ENCODE peak calls at places on chromosome 3, in six cellular contexts. R is HepG2, S is H1, M is GM12891, J is K562, E is GM12878. P is an unnamed sample.

GRCh38 chr3:46664188-46664970 is 29.1 kb downstream of the ALS2CL start:
- DNase-seq in R (no peak), S (no peak), M (no peak), J (peak), E (no peak), P (no peak)

GRCh38 chr3:167978071-167978470 is 117.7 kb downstream of the GOLIM4 start:
- DNase-seq in R (no peak), S (no peak), M (no peak), J (peak), E (no peak), P (no peak)

GRCh38 chr3:160986060-160986459 is 119.1 kb downstream of the B3GALNT1 start:
- DNase-seq in R (no peak), S (no peak), M (no peak), J (no peak), E (no peak), P (no peak)

GRCh38 chr3:29072626-29073025 is 208.2 kb upstream of the RBMS3 start:
- DNase-seq in R (no peak), S (no peak), M (no peak), J (no peak), E (no peak), P (no peak)

GRCh38 chr3:65979152-65979551 is 59.6 kb downstream of the MAGI1 start:
- DNase-seq in R (no peak), S (no peak), M (no peak), J (no peak), E (no peak), P (no peak)

GRCh38 chr3:16279417-16279816 is 14.4 kb downstream of the OXNAD1 start:
- DNase-seq in R (no peak), S (no peak), M (no peak), J (no peak), E (no peak), P (no peak)

GRCh38 chr3:51813539-51813938 is 34.5 kb upstream of the IQCF6 start:
- DNase-seq in R (no peak), S (no peak), M (no peak), J (no peak), E (no peak), P (no peak)

GRCh38 chr3:186257866-186258265 is 104.2 kb downstream of the DGKG start:
- DNase-seq in R (no peak), S (no peak), M (no peak), J (no peak), E (no peak), P (no peak)

GRCh38 chr3:45084820-45085816 is 59.0 kb downstream of the CLEC3B start:
- DNase-seq in R (peak), S (no peak), M (no peak), J (no peak), E (no peak), P (no peak)

GRCh38 chr3:157115069-157116006 is 44.6 kb downstream of the CCNL1 start:
- DNase-seq in R (no peak), S (no peak), M (no peak), J (peak), E (no peak), P (no peak)

GRCh38 chr3:3129579-3129978 is 2.8 kb downstream of the TRNT1 start:
- DNase-seq in R (no peak), S (no peak), M (no peak), J (no peak), E (no peak), P (no peak)

GRCh38 chr3:13427662-13428603 is 7.8 kb upstream of the NUP210 start:
- DNase-seq in R (no peak), S (no peak), M (no peak), J (peak), E (no peak), P (no peak)

GRCh38 chr3:43699864-43700263 is 9.1 kb downstream of the ABHD5 start:
- DNase-seq in R (no peak), S (no peak), M (peak), J (no peak), E (no peak), P (peak)

GRCh38 chr3:16496008-16496407 is 17.5 kb downstream of the RFTN1 start:
- DNase-seq in R (no peak), S (no peak), M (no peak), J (no peak), E (no peak), P (no peak)

GRCh38 chr3:192861972-192862371 is 55.7 kb downstream of the MB21D2 start:
- DNase-seq in R (no peak), S (no peak), M (no peak), J (no peak), E (peak), P (no peak)
- TF ChIP-seq TAF1 in R (no peak), S (no peak), M (no peak), J (no peak), E (no peak), P (no peak)

GRCh38 chr3:129727707-129728106 is 121.2 kb upstream of the PLXND1 start:
- DNase-seq in R (no peak), S (no peak), M (no peak), J (no peak), E (no peak), P (no peak)

GRCh38 chr3:129722527-129722926 is 116.1 kb upstream of the PLXND1 start:
- DNase-seq in R (no peak), S (no peak), M (no peak), J (no peak), E (no peak), P (no peak)

GRCh38 chr3:129718201-129718600 is 111.7 kb upstream of the PLXND1 start:
- DNase-seq in R (no peak), S (no peak), M (no peak), J (no peak), E (no peak), P (no peak)

GRCh38 chr3:129723558-129724324 is 117.3 kb upstream of the PLXND1 start:
- DNase-seq in R (no peak), S (no peak), M (no peak), J (no peak), E (no peak), P (no peak)
- TF ChIP-seq POLR2A in R (no peak), S (no peak), M (no peak), J (no peak), E (no peak), P (no peak)

GRCh38 chr3:12180218-12180617 is 21.5 kb upstream of the TIMP4 start:
- DNase-seq in R (no peak), S (no peak), M (no peak), J (no peak), E (no peak), P (no peak)
- TF ChIP-seq TAF1 in R (no peak), S (no peak), M (no peak), J (no peak), E (no peak), P (no peak)

GRCh38 chr3:74124716-74125115 is 489.7 kb downstream of the CNTN3 start:
- DNase-seq in R (no peak), S (no peak), M (no peak), J (no peak), E (no peak), P (no peak)
- TF ChIP-seq POLR2A in R (no peak), S (no peak), M (no peak), J (no peak), E (no peak), P (no peak)

GRCh38 chr3:25044762-25045161 is 383.3 kb upstream of the RARB start:
- DNase-seq in R (no peak), S (no peak), M (no peak), J (no peak), E (no peak), P (no peak)

GRCh38 chr3:25043181-25043580 is 384.9 kb upstream of the RARB start:
- DNase-seq in R (no peak), S (no peak), M (no peak), J (no peak), E (no peak), P (no peak)

GRCh38 chr3:25043757-25044156 is 384.3 kb upstream of the RARB start:
- DNase-seq in R (no peak), S (no peak), M (no peak), J (no peak), E (no peak), P (no peak)

GRCh38 chr3:25045291-25045690 is 382.8 kb upstream of the RARB start:
- DNase-seq in R (no peak), S (no peak), M (no peak), J (no peak), E (no peak), P (no peak)

GRCh38 chr3:25047058-25047457 is 381.0 kb upstream of the RARB start:
- DNase-seq in R (no peak), S (no peak), M (no peak), J (no peak), E (no peak), P (no peak)
- TF ChIP-seq TAF1 in R (no peak), S (no peak), M (no peak), J (no peak), E (no peak), P (no peak)

GRCh38 chr3:85867072-85867471 is 908.3 kb downstream of the CADM2 start:
- DNase-seq in R (no peak), S (no peak), M (no peak), J (no peak), E (no peak), P (no peak)

GRCh38 chr3:85862893-85863455 is 904.2 kb downstream of the CADM2 start:
- DNase-seq in R (no peak), S (no peak), M (no peak), J (no peak), E (no peak), P (no peak)

DNA sequence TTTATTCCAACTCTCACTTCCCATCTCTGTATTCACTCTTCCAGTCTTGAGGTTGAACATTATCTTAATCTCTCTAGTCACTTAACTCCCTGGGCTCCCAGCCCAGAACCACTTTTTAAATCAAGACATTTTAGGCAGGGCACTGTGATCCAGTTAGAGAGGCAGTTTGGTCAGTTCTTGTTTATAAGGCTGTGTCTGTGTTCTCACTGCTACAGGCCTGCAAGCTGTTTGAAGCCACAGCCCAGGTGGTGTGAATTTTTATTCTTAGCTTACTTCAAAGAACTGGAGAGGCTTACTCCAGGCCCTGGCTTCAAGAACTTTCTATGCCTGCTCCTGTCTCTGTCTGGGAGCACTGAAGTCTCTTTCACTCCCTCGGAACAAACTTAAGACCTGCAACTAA is 906.1 kb downstream of the CADM2 start:
- DNase-seq in R (no peak), S (no peak), M (no peak), J (no peak), E (no peak), P (no peak)
- TF ChIP-seq POLR2A in R (no peak), S (no peak), M (no peak), J (no peak), E (no peak), P (no peak)

DNA sequence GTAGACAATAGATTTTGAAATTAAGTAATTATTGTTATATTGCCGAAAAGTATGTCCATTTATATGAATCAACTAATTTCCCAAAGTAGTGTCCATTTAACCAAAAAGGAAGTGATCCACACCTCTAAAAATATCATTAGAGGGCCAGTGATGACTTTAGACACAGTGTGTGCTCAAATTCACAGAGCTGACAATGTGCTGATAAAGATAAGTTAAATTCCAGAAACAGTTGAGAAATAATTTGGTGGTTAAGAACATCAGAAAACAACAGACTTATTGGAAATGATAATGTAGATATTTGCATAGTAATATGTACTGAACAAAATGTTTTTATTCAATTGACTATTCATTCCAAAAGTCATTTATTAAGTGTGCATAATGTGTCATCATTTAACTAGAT is 230.1 kb upstream of the ADAMTS9 start:
- DNase-seq in R (no peak), S (no peak), M (no peak), J (peak), E (no peak), P (no peak)
- TF ChIP-seq TAF1 in R (no peak), S (no peak), M (no peak), J (no peak), E (no peak), P (no peak)

P was measured in GM12892.